ENCODE peak calls at places on chromosome 17, in four cellular contexts. S, T, W and O are unnamed samples.
A peak's percentile ranks its signal among the peaks of the same experiment; 100 is the strongest.

GRCh38 chr17:35890774-35891155 is 10.6 kb upstream of the CCL5 start:
- DNase-seq in W (no peak), S (no peak), T (no peak), O (peak; percentile 80)

GRCh38 chr17:79294459-79295071 is 219.9 kb downstream of the ENGASE start:
- DNase-seq in W (no peak), T (no peak), S (peak; percentile 83), O (no peak)

GRCh38 chr17:74608511-74608910 is 15.0 kb downstream of the CD300E start:
- DNase-seq in S (no peak), T (no peak), W (no peak), O (no peak)

GRCh38 chr17:76528156-76528527 is 9.4 kb downstream of the CYGB start:
- DNase-seq in W (no peak), T (no peak), S (no peak), O (peak; percentile 88)

GRCh38 chr17:80428796-80429195 is 13.8 kb downstream of the ENDOV start:
- DNase-seq in S (no peak), W (no peak), T (no peak), O (peak; percentile 49)

GRCh38 chr17:77692571-77693161 is 265.8 kb upstream of the TNRC6C start:
- DNase-seq in S (peak; percentile 42), T (no peak), W (no peak), O (no peak)

GRCh38 chr17:42519546-42520444 is 16.2 kb upstream of the NAGLU start:
- DNase-seq in W (peak; percentile 89), S (peak; percentile 77), T (no peak), O (peak; percentile 76)

GRCh38 chr17:32998111-32998892 is 6.7 kb downstream of the SPACA3 start:
- DNase-seq in W (peak; percentile 15), S (peak; percentile 82), T (peak; percentile 39), O (peak; percentile 88)

GRCh38 chr17:78920528-78920927 is 4.7 kb downstream of the TIMP2 start:
- DNase-seq in S (no peak), W (no peak), T (no peak), O (no peak)

GRCh38 chr17:56545930-56546329 is 47.6 kb upstream of the NOG start:
- DNase-seq in W (no peak), T (no peak), S (no peak), O (no peak)

GRCh38 chr17:66691644-66692500 is 143.0 kb upstream of the CACNG5 start:
- DNase-seq in W (peak; percentile 98), T (no peak), S (no peak), O (no peak)

GRCh38 chr17:75346906-75347305 is 57.7 kb upstream of the SLC25A19 start:
- DNase-seq in W (no peak), S (no peak), T (no peak), O (no peak)

GRCh38 chr17:66715745-66716156 is 119.2 kb upstream of the CACNG5 start:
- DNase-seq in S (no peak), W (peak; percentile 46), T (no peak), O (no peak)

GRCh38 chr17:68501074-68501473 is 11.2 kb upstream of the PRKAR1A start:
- DNase-seq in T (no peak), S (no peak), W (no peak), O (no peak)

GRCh38 chr17:6374761-6375312 is 60.1 kb downstream of the AIPL1 start:
- DNase-seq in S (no peak), T (peak; percentile 22), W (no peak), O (no peak)

GRCh38 chr17:73293031-73293430 is 18.8 kb downstream of the CDC42EP4 start:
- DNase-seq in S (peak; percentile 56), W (no peak), T (no peak), O (no peak)

GRCh38 chr17:40615295-40615988 is 32.2 kb downstream of the SMARCE1 start:
- DNase-seq in W (no peak), T (no peak), S (no peak), O (no peak)

GRCh38 chr17:17668358-17668757 is 12.9 kb upstream of the RAI1 start:
- DNase-seq in T (no peak), W (no peak), S (no peak), O (no peak)

GRCh38 chr17:49985310-49985990 is 9.6 kb downstream of the DLX3 start:
- DNase-seq in S (no peak), W (no peak), T (no peak), O (peak; percentile 50)

GRCh38 chr17:75273968-75274708 is 3.1 kb upstream of the MIF4GD start:
- DNase-seq in T (no peak), S (no peak), W (no peak), O (peak; percentile 31)

GRCh38 chr17:82963104-82963950 is 116.1 kb upstream of the METRNL start:
- DNase-seq in T (no peak), W (peak; percentile 26), S (peak; percentile 86), O (peak; percentile 94)

GRCh38 chr17:66399441-66399840 is 97.0 kb downstream of the PRKCA start:
- DNase-seq in T (no peak), S (no peak), W (no peak), O (no peak)

GRCh38 chr17:59377410-59377809 is 46.0 kb downstream of the YPEL2 start:
- DNase-seq in W (peak; percentile 87), T (no peak), S (no peak), O (no peak)